ENCODE peak calls at places on chromosomes 13 and 19, in five cellular contexts. One of them, this sample, is unnamed. For H3K4me1, the result is how much of the 10 kb centered on the place peaks cover.

GRCh38 chr19:49840321-49840720 is 10.6 kb upstream of the PTOV1 start:
- DNase-seq in effector memory CD4-positive, alpha-beta T cell: no peak
- DNase-seq in left lung: no peak
- DNase-seq in psoas muscle: no peak
- DNase-seq in HepG2: no peak
- DNase-seq in this sample: no peak

GRCh38 chr19:14433454-14434156 is 499 bp downstream of the PKN1 start:
- DNase-seq in effector memory CD4-positive, alpha-beta T cell: no peak
- DNase-seq in left lung: peak
- DNase-seq in HepG2: no peak
- DNase-seq in psoas muscle: no peak
- DNase-seq in this sample: no peak

GRCh38 chr13:43448605-43449004 is 338.2 kb downstream of the ENOX1 start:
- DNase-seq in psoas muscle: no peak
- DNase-seq in left lung: no peak
- DNase-seq in HepG2: no peak
- DNase-seq in effector memory CD4-positive, alpha-beta T cell: no peak
- DNase-seq in this sample: no peak

GRCh38 chr13:73870970-73871935 is 263.0 kb downstream of the KLF12 start:
- DNase-seq in psoas muscle: no peak
- DNase-seq in left lung: no peak
- DNase-seq in effector memory CD4-positive, alpha-beta T cell: no peak
- DNase-seq in HepG2: no peak
- DNase-seq in this sample: no peak

GRCh38 chr13:51261610-51262249 is 39.5 kb downstream of the FAM124A start:
- DNase-seq in effector memory CD4-positive, alpha-beta T cell: no peak
- DNase-seq in psoas muscle: no peak
- DNase-seq in HepG2: no peak
- DNase-seq in left lung: no peak
- DNase-seq in this sample: no peak

GRCh38 chr13:32851083-32852064 is 164.8 kb upstream of the KL start:
- DNase-seq in psoas muscle: no peak
- DNase-seq in effector memory CD4-positive, alpha-beta T cell: no peak
- DNase-seq in HepG2: peak
- DNase-seq in left lung: no peak
- DNase-seq in this sample: no peak

GRCh38 chr13:31859546-31859945 is 120.2 kb downstream of the RXFP2 start:
- DNase-seq in psoas muscle: no peak
- DNase-seq in effector memory CD4-positive, alpha-beta T cell: no peak
- DNase-seq in HepG2: no peak
- DNase-seq in left lung: no peak
- DNase-seq in this sample: no peak

GRCh38 chr19:15265214-15265613 is 33.0 kb upstream of the EPHX3 start:
- DNase-seq in HepG2: no peak
- DNase-seq in left lung: peak
- DNase-seq in effector memory CD4-positive, alpha-beta T cell: no peak
- DNase-seq in psoas muscle: no peak
- DNase-seq in this sample: no peak

GRCh38 chr19:55940306-55940705 is 7.3 kb upstream of the NLRP8 start:
- DNase-seq in psoas muscle: no peak
- DNase-seq in effector memory CD4-positive, alpha-beta T cell: no peak
- DNase-seq in left lung: no peak
- DNase-seq in HepG2: no peak
- DNase-seq in this sample: no peak

GRCh38 chr19:54178581-54179261 is 5.8 kb upstream of the TMC4 start:
- DNase-seq in HepG2: no peak
- DNase-seq in psoas muscle: no peak
- DNase-seq in left lung: peak
- DNase-seq in effector memory CD4-positive, alpha-beta T cell: no peak
- DNase-seq in this sample: no peak

DNA sequence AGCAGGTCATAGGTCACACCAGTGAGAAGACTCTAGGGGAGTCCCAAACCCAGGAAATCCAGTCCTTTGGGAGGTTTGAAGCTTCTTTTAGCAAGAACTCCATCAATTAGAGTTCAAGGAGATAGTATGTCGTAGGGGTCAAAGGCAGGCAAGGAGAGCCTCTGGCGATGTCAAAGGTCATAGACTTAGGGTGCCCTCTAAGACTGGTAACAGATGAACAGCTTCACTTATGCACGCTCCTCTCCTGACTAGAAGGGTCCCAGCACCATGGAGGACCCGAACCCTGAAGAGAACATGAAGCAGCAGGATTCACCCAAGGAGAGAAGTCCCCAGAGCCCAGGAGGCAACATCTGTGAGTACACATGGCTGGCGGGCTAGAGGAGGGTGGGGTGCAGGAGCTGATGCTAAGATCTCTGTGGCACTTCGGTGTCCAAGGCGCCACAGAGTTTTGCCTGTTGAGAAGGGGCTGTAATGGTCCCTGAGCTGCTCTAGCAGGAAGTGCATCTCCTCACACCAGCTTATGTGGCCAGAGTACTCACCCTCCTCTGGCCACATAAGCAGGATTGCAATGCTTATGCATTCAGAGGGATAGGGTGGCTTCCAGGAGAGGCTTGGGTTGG is 557 bp downstream of the ZNF576 start:
- DNase-seq in effector memory CD4-positive, alpha-beta T cell: no peak
- DNase-seq in left lung: no peak
- DNase-seq in HepG2: no peak
- DNase-seq in psoas muscle: no peak
- DNase-seq in this sample: no peak
- H3K4me1 ChIP-seq in effector memory CD4-positive, alpha-beta T cell: under half
- H3K4me1 ChIP-seq in left lung: under half
- H3K4me1 ChIP-seq in HepG2: under half
- H3K4me1 ChIP-seq in psoas muscle: under half
- H3K4me1 ChIP-seq in this sample: under half

GRCh38 chr19:3679581-3679980 is 20.7 kb downstream of the PIP5K1C start:
- DNase-seq in psoas muscle: no peak
- DNase-seq in effector memory CD4-positive, alpha-beta T cell: no peak
- DNase-seq in HepG2: no peak
- DNase-seq in left lung: peak
- DNase-seq in this sample: no peak
- H3K4me1 ChIP-seq in psoas muscle: under half
- H3K4me1 ChIP-seq in effector memory CD4-positive, alpha-beta T cell: under half
- H3K4me1 ChIP-seq in HepG2: under half
- H3K4me1 ChIP-seq in left lung: under half
- H3K4me1 ChIP-seq in this sample: under half

DNA sequence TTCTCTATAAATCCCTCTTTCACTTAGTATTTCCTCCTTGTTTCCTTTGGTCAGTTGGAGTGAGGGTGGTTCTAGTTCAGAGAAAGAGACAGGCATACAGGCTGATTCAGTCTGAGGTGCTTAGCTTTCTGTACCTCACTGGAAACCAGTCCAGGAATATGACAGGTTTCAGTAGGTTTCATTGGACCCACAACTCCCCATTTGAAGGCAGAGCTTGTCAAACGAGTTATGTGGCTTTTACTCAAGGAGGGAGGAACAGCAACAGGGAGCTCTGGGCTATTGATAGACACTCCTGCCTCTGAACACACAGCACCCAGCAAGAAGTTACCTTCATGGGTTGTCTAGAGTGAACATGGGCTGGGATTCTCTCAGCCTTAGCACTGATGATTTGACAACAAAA is 14.5 kb downstream of the ACTN4 start:
- DNase-seq in HepG2: no peak
- DNase-seq in psoas muscle: no peak
- DNase-seq in left lung: no peak
- DNase-seq in effector memory CD4-positive, alpha-beta T cell: no peak
- DNase-seq in this sample: no peak
- H3K4me1 ChIP-seq in HepG2: half or more
- H3K4me1 ChIP-seq in psoas muscle: half or more
- H3K4me1 ChIP-seq in left lung: half or more
- H3K4me1 ChIP-seq in effector memory CD4-positive, alpha-beta T cell: half or more
- H3K4me1 ChIP-seq in this sample: half or more

GRCh38 chr19:40798997-40799557 is at the start of gene EGLN2:
- DNase-seq in HepG2: no peak
- DNase-seq in effector memory CD4-positive, alpha-beta T cell: no peak
- DNase-seq in psoas muscle: no peak
- DNase-seq in left lung: no peak
- DNase-seq in this sample: no peak

GRCh38 chr19:40800997-40801377 is 2.0 kb downstream of the EGLN2 start:
- DNase-seq in effector memory CD4-positive, alpha-beta T cell: no peak
- DNase-seq in psoas muscle: no peak
- DNase-seq in HepG2: no peak
- DNase-seq in left lung: peak
- DNase-seq in this sample: no peak

GRCh38 chr19:40801449-40802299 is 2.7 kb downstream of the EGLN2 start:
- DNase-seq in HepG2: no peak
- DNase-seq in effector memory CD4-positive, alpha-beta T cell: no peak
- DNase-seq in psoas muscle: no peak
- DNase-seq in left lung: no peak
- DNase-seq in this sample: no peak

GRCh38 chr19:40799558-40800338 is 757 bp downstream of the EGLN2 start:
- DNase-seq in psoas muscle: peak
- DNase-seq in effector memory CD4-positive, alpha-beta T cell: no peak
- DNase-seq in left lung: peak
- DNase-seq in HepG2: no peak
- DNase-seq in this sample: no peak

DNA sequence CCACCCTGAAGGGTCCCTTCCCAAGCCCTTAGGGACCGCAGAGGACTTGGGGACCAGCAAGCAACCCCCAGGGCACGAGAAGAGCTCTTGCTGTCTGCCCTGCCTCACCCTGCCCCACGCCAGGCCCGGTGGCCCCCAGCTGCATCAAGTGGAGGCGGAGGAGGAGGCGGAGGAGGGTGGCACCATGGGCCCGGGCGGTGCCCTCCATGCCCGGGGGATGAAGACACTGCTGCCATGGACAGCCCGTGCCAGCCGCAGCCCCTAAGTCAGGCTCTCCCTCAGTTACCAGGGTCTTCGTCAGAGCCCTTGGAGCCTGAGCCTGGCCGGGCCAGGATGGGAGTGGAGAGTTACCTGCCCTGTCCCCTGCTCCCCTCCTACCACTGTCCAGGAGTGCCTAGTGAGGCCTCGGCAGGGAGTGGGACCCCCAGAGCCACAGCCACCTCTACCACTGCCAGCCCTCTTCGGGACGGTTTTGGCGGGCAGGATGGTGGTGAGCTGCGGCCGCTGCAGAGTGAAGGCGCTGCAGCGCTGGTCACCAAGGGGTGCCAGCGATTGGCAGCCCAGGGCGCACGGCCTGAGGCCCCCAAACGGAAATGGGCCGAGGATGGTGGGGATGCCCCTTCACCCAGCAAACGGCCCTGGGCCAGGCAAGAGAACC is 1.5 kb downstream of the EGLN2 start:
- DNase-seq in left lung: no peak
- DNase-seq in psoas muscle: no peak
- DNase-seq in HepG2: no peak
- DNase-seq in effector memory CD4-positive, alpha-beta T cell: no peak
- DNase-seq in this sample: no peak
- H3K4me1 ChIP-seq in left lung: half or more
- H3K4me1 ChIP-seq in psoas muscle: half or more
- H3K4me1 ChIP-seq in HepG2: half or more
- H3K4me1 ChIP-seq in effector memory CD4-positive, alpha-beta T cell: half or more
- H3K4me1 ChIP-seq in this sample: under half